ENCODE peak calls at places on chromosomes 1 and 21, in nine cellular contexts. E is foreskin keratinocyte; N is left colon; D is stimulated activated CD4-positive, alpha-beta T cell treated with anti-CD3 and anti-CD28 coated beads, Interleukin-1b, Interleukin-23, amount 100 ng/mL, for 24 hours; K is testis; F is NCI-H2081; V is NCI-H446; G is EL; C is CD8-positive, alpha-beta memory T cell. M is an unnamed sample.

GRCh38 chr1:33385251-33385650 is 45.6 kb downstream of the PHC2 start:
- DNase-seq in V (no peak), F (no peak), D (no peak), K (no peak), C (no peak), E (no peak), N (no peak), G (no peak), M (no peak)

GRCh38 chr1:45924736-45925135 is 121.3 kb downstream of the MAST2 start:
- DNase-seq in C (no peak), K (no peak), N (no peak), D (no peak), E (no peak), F (no peak), G (peak), V (no peak), M (no peak)

GRCh38 chr1:223704921-223705878 is 7.1 kb upstream of the CAPN2 start:
- DNase-seq in C (no peak), N (no peak), K (no peak), E (no peak), D (no peak), F (no peak), G (peak), V (peak), M (no peak)

GRCh38 chr1:168065511-168065910 is 71.2 kb downstream of the GPR161 start:
- DNase-seq in C (no peak), K (no peak), G (no peak), N (no peak), D (no peak), F (no peak), V (no peak), E (no peak), M (no peak)

GRCh38 chr1:242225770-242226573 is 227.1 kb upstream of the MAP1LC3C start:
- DNase-seq in V (no peak), G (no peak), C (no peak), F (no peak), D (no peak), N (no peak), K (no peak), E (peak), M (no peak)

GRCh38 chr1:43388021-43388575 is 1.5 kb downstream of the MED8 start:
- DNase-seq in E (no peak), V (no peak), N (no peak), F (no peak), G (no peak), C (no peak), D (no peak), K (no peak), M (no peak)

GRCh38 chr1:18239671-18240070 is 132.1 kb downstream of the IGSF21 start:
- DNase-seq in F (no peak), D (no peak), E (no peak), K (no peak), N (no peak), V (peak), C (no peak), G (no peak), M (no peak)

GRCh38 chr1:179883040-179883501 is 986 bp downstream of the TOR1AIP1 start:
- DNase-seq in G (no peak), E (no peak), F (no peak), C (peak), V (no peak), N (no peak), K (no peak), D (no peak), M (no peak)

GRCh38 chr1:230863449-230863848 is 4.9 kb downstream of the C1orf198 start:
- DNase-seq in F (no peak), V (no peak), E (no peak), K (no peak), N (peak), G (no peak), D (no peak), C (no peak), M (no peak)

GRCh38 chr1:235181561-235182245 is 20.7 kb upstream of the RBM34 start:
- DNase-seq in C (no peak), D (no peak), K (no peak), F (no peak), E (no peak), N (no peak), G (no peak), V (no peak), M (no peak)

GRCh38 chr1:159171254-159171687 is at the start of gene CADM3:
- DNase-seq in D (no peak), F (no peak), C (no peak), E (no peak), K (peak), V (peak), N (peak), G (peak), M (no peak)

GRCh38 chr1:18997508-18997907 is 41.0 kb upstream of the IFFO2 start:
- DNase-seq in V (no peak), C (no peak), E (no peak), K (no peak), N (no peak), F (no peak), G (no peak), D (no peak), M (no peak)

GRCh38 chr1:9929431-9930385 is 13.5 kb downstream of the LZIC start:
- DNase-seq in V (no peak), G (no peak), K (no peak), E (no peak), N (no peak), C (no peak), D (no peak), F (no peak), M (no peak)

GRCh38 chr1:183838221-183838620 is 33.3 kb downstream of the RGL1 start:
- DNase-seq in G (no peak), K (no peak), D (no peak), F (no peak), E (no peak), N (no peak), V (no peak), C (no peak), M (no peak)

GRCh38 chr1:113433177-113433576 is 42.9 kb downstream of the MAGI3 start:
- DNase-seq in D (no peak), E (no peak), N (no peak), G (no peak), F (no peak), V (no peak), C (no peak), K (no peak), M (no peak)

GRCh38 chr21:39189857-39190604 is 6.8 kb upstream of the PSMG1 start:
- DNase-seq in V (no peak), C (no peak), F (no peak), N (no peak), G (peak), D (no peak), E (peak), K (no peak), M (no peak)

GRCh38 chr1:150302338-150302737 is 8.7 kb downstream of the MRPS21 start:
- DNase-seq in V (no peak), G (no peak), K (peak), D (no peak), F (peak), E (no peak), N (no peak), C (no peak), M (no peak)

GRCh38 chr1:85225624-85226380 is 25.0 kb upstream of the SYDE2 start:
- DNase-seq in G (no peak), V (no peak), N (no peak), C (no peak), D (no peak), K (no peak), E (no peak), F (no peak), M (no peak)

GRCh38 chr1:168504064-168504837 is 39.5 kb downstream of the XCL2 start:
- DNase-seq in G (peak), V (no peak), C (no peak), D (no peak), N (peak), F (no peak), K (peak), E (peak), M (no peak)

GRCh38 chr1:84712288-84712874 is 22.1 kb upstream of the SSX2IP start:
- DNase-seq in G (peak), V (peak), N (no peak), C (no peak), K (no peak), D (no peak), F (no peak), E (no peak), M (no peak)

GRCh38 chr1:178713270-178713669 is 11.8 kb upstream of the RALGPS2 start:
- DNase-seq in E (no peak), D (no peak), N (no peak), V (no peak), F (no peak), C (no peak), G (peak), K (no peak), M (no peak)

GRCh38 chr1:16026723-16027484 is 5.1 kb downstream of the CLCNKA start:
- DNase-seq in N (peak), C (no peak), F (no peak), V (no peak), E (no peak), D (peak), K (no peak), G (peak), M (no peak)